ENCODE peak calls at places on chromosomes 5 and 9, in eight cellular contexts. Y is astrocyte, C is psoas muscle, Q is HepG2, T is transverse colon, P is RWPE2, L is tibial artery, S is cardiac muscle cell. N is an unnamed sample.

GRCh38 chr5:34499001-34499734 is 157.0 kb upstream of the RAI14 start:
- DNase-seq in Y (peak; percentile 83), C (no peak), Q (no peak), T (no peak), P (no peak), L (no peak), S (no peak), N (no peak)

GRCh38 chr5:74641778-74642542 is 1.4 kb upstream of the ENC1 start:
- DNase-seq in Y (peak; percentile 75), C (no peak), Q (peak; percentile 62), T (peak; percentile 52), P (no peak), L (peak; percentile 52), S (peak; percentile 71), N (peak; percentile 67)

GRCh38 chr9:33677506-33677809 is 117.9 kb upstream of the PRSS3 start:
- DNase-seq in Y (no peak), C (no peak), Q (no peak), T (no peak), P (no peak), L (no peak), S (no peak), N (no peak)

GRCh38 chr5:181242031-181242451 is 1.7 kb downstream of the RACK1 start:
- DNase-seq in Y (no peak), C (no peak), Q (no peak), T (no peak), P (no peak), L (no peak), S (no peak), N (no peak)

GRCh38 chr9:78386746-78387145 is 89.8 kb downstream of the PSAT1 start:
- DNase-seq in Y (no peak), C (no peak), Q (no peak), T (no peak), P (no peak), L (no peak), S (no peak), N (no peak)

GRCh38 chr5:111997308-111998159 is 240.5 kb upstream of the NREP start:
- DNase-seq in Y (peak; percentile 100), C (no peak), Q (no peak), T (no peak), P (peak; percentile 80), L (no peak), S (no peak), N (no peak)

GRCh38 chr5:118552731-118553360 is 435.5 kb downstream of the DTWD2 start:
- DNase-seq in Y (no peak), C (no peak), Q (no peak), T (no peak), P (no peak), L (no peak), S (no peak), N (no peak)

GRCh38 chr9:129776938-129777768 is 24.3 kb upstream of the PTGES start:
- DNase-seq in Y (peak; percentile 99), C (peak; percentile 97), Q (peak; percentile 67), T (peak; percentile 84), P (peak; percentile 96), L (peak; percentile 97), S (no peak), N (peak; percentile 83)

GRCh38 chr9:131478421-131478868 is 24.3 kb upstream of the POMT1 start:
- DNase-seq in Y (no peak), C (peak; percentile 60), Q (peak; percentile 46), T (peak; percentile 44), P (no peak), L (no peak), S (peak; percentile 70), N (peak; percentile 33)

GRCh38 chr9:97853056-97853843 is at the start of gene FOXE1:
- DNase-seq in Y (no peak), C (no peak), Q (no peak), T (no peak), P (no peak), L (no peak), S (no peak), N (no peak)

GRCh38 chr5:78004559-78004958 is 228.4 kb upstream of the TBCA start:
- DNase-seq in Y (no peak), C (no peak), Q (no peak), T (no peak), P (no peak), L (no peak), S (no peak), N (no peak)

GRCh38 chr9:14089051-14089798 is 224.7 kb downstream of the NFIB start:
- DNase-seq in Y (peak; percentile 57), C (no peak), Q (no peak), T (no peak), P (no peak), L (no peak), S (no peak), N (no peak)

GRCh38 chr5:143372187-143372829 is 31.2 kb downstream of the NR3C1 start:
- DNase-seq in Y (peak; percentile 50), C (no peak), Q (no peak), T (no peak), P (peak; percentile 57), L (no peak), S (no peak), N (no peak)

GRCh38 chr5:169906745-169907649 is 73.3 kb downstream of the INSYN2B start:
- DNase-seq in Y (no peak), C (no peak), Q (no peak), T (no peak), P (no peak), L (no peak), S (no peak), N (no peak)

DNA sequence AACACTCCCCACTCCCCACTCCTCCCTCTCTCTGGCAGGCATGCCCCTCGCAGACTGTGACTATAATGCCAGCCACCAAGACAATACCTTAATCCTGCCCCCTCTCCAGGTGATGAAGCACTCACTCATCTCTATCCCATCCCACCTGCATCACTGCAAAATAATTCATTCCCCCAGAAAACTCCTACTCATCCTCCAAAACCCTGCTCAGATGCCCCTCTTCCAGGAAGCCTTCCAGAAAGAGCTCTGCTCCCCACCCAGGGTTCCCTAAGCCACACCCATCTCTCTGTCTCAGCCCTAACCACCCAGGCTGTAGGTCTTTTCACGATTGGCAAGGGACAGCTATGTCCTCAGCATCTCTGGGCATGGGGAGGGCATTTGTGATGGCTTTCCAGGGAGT is 17.2 kb downstream of the NR5A1 start:
- DNase-seq in Y (no peak), C (no peak), Q (no peak), T (no peak), P (no peak), L (no peak), S (no peak), N (no peak)
- H3K27me3 ChIP-seq in Y (peaks cover 44% of the 10 kb centered on the region), C (peaks cover 41% of the 10 kb centered on the region), Q (no peaks in the 10 kb centered on the region), T (peaks cover 58% of the 10 kb centered on the region), P (peaks cover 16% of the 10 kb centered on the region), L (no peaks in the 10 kb centered on the region), S (no peaks in the 10 kb centered on the region), N (peaks cover 13% of the 10 kb centered on the region)

GRCh38 chr9:36676823-36677521 is 104.3 kb downstream of the MELK start:
- DNase-seq in Y (no peak), C (no peak), Q (no peak), T (no peak), P (no peak), L (no peak), S (no peak), N (no peak)

GRCh38 chr9:36677611-36678010 is 104.9 kb downstream of the MELK start:
- DNase-seq in Y (peak; percentile 21), C (no peak), Q (no peak), T (no peak), P (no peak), L (no peak), S (no peak), N (no peak)

DNA sequence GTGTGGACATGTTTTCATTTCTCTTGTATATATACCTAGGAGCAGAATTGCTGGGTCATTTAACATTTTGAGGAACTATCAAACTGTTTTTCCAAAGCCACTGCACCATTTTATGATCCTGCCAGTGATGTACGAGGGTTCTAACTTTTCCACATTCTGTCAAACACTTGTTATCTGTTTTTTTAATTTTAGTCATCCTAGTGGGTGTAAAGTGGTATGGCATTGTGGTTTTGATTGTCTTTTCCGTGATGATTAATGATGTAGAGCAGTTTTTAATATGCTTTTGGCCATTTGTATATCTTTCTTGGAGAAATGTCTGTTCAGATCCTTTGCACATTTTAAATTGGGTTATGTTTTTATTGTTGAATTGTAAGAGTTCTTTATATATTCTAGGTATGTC is 107.0 kb downstream of the MELK start:
- DNase-seq in Y (peak; percentile 54), C (no peak), Q (no peak), T (no peak), P (no peak), L (no peak), S (no peak), N (no peak)
- H3K4me1 ChIP-seq in Y (no peaks in the 10 kb centered on the region), C (no peaks in the 10 kb centered on the region), Q (no peaks in the 10 kb centered on the region), T (no peaks in the 10 kb centered on the region), P (no peaks in the 10 kb centered on the region), L (no peaks in the 10 kb centered on the region), S (no peaks in the 10 kb centered on the region), N (no peaks in the 10 kb centered on the region)

DNA sequence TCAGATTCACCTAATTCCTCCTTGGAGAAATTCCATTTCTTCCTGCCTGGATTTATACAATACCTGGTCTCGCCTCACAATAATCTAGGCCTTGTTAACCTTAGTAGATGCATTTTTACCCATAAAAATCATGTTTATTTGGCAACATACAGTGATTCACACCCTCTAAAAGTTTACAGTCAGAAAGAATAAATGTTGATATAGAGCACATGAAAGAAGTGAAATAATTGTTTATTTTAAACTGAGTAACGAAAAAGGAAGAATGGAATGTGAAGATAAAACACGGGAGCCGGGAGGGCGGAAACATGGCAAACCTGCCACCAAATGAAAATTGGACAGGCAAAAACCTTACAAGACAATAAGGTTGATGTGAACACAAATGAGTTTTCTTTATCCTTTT is 28.9 kb upstream of the KCNN2 start:
- DNase-seq in Y (no peak), C (no peak), Q (no peak), T (no peak), P (no peak), L (no peak), S (no peak), N (no peak)
- H3K27me3 ChIP-seq in Y (no peaks in the 10 kb centered on the region), C (no peaks in the 10 kb centered on the region), Q (no peaks in the 10 kb centered on the region), T (no peaks in the 10 kb centered on the region), P (peaks cover 4% of the 10 kb centered on the region), L (no peaks in the 10 kb centered on the region), S (no peaks in the 10 kb centered on the region), N (no peaks in the 10 kb centered on the region)

DNA sequence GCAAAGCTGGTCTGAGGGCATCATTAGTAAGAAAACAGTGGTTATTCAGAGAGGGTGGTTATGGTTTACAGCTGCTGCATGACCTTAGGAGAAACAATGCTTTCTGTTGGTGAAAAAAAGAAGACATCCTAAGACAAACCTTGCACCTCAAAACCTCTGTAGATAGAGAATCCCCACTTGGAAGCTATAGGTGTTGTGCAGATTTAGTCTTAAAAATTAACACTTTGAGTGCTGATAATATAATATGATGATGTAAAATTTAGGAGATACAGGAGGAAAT is 1.4 kb upstream of the PTTG1 start:
- DNase-seq in Y (no peak), C (no peak), Q (no peak), T (no peak), P (no peak), L (no peak), S (no peak), N (no peak)
- H3K4me1 ChIP-seq in Y (peaks cover 23% of the 10 kb centered on the region), C (peaks cover 21% of the 10 kb centered on the region), Q (peaks cover 61% of the 10 kb centered on the region), T (peaks cover 23% of the 10 kb centered on the region), P (peaks cover 43% of the 10 kb centered on the region), L (peaks cover 20% of the 10 kb centered on the region), S (peaks cover 15% of the 10 kb centered on the region), N (peaks cover 7% of the 10 kb centered on the region)

GRCh38 chr9:126609191-126609590 is 4.5 kb upstream of the LMX1B start:
- DNase-seq in Y (no peak), C (no peak), Q (no peak), T (no peak), P (peak; percentile 34), L (no peak), S (no peak), N (no peak)
- H3K27me3 ChIP-seq in Y (peaks cover 56% of the 10 kb centered on the region), C (peaks cover 52% of the 10 kb centered on the region), Q (peaks cover 66% of the 10 kb centered on the region), T (peaks cover 81% of the 10 kb centered on the region), P (peaks cover 55% of the 10 kb centered on the region), L (no peaks in the 10 kb centered on the region), S (peaks cover 94% of the 10 kb centered on the region), N (peaks cover 64% of the 10 kb centered on the region)

N was measured in colonic mucosa.